ENCODE peak calls at places on chromosomes 1 and 21, in five cellular contexts. E is fibroblast of lung, J is SJSA1, V is HCT116, K is psoas muscle. C is an unnamed sample.

GRCh38 chr1:36964830-36965229 is 69.5 kb downstream of the GRIK3 start:
- DNase-seq in V (no peak), J (no peak), K (no peak), E (no peak), C (no peak)

GRCh38 chr1:201262963-201263608 is 20.2 kb upstream of the PKP1 start:
- DNase-seq in J (peak; percentile 36), K (no peak), V (no peak), E (no peak), C (no peak)

GRCh38 chr21:45996311-45997204 is 15.0 kb downstream of the COL6A1 start:
- DNase-seq in V (no peak), J (no peak), E (no peak), K (no peak), C (peak; percentile 1)

GRCh38 chr1:54835970-54836369 is 34.8 kb upstream of the TTC22 start:
- DNase-seq in K (no peak), V (no peak), E (no peak), J (no peak), C (no peak)

GRCh38 chr1:206672844-206673758 is 11.6 kb upstream of the MAPKAPK2 start:
- DNase-seq in J (no peak), E (peak; percentile 77), K (no peak), V (no peak), C (no peak)

GRCh38 chr1:35783055-35783583 is 13.3 kb upstream of the CLSPN start:
- DNase-seq in J (no peak), E (no peak), V (no peak), K (no peak), C (no peak)

GRCh38 chr1:40385437-40386310 is 12.1 kb downstream of the SMAP2 start:
- DNase-seq in K (no peak), V (no peak), E (no peak), J (no peak), C (peak; percentile 91)

GRCh38 chr1:24459551-24460266 is 42.9 kb upstream of the RCAN3 start:
- DNase-seq in K (no peak), E (no peak), V (no peak), J (no peak), C (no peak)

GRCh38 chr1:205301220-205301821 is 20.2 kb downstream of the NUAK2 start:
- DNase-seq in V (no peak), E (peak; percentile 66), K (no peak), J (peak; percentile 98), C (peak; percentile 86)

GRCh38 chr1:3657578-3658230 is 5.4 kb downstream of the TP73 start:
- DNase-seq in V (no peak), E (no peak), K (no peak), J (no peak), C (no peak)

GRCh38 chr1:84689514-84690396 is 506 bp downstream of the SSX2IP start:
- DNase-seq in J (peak; percentile 51), V (no peak), K (peak; percentile 46), E (peak; percentile 49), C (peak; percentile 73)

GRCh38 chr1:225817611-225818061 is 7.7 kb downstream of the EPHX1 start:
- DNase-seq in K (peak; percentile 80), V (peak; percentile 63), E (peak; percentile 95), J (peak; percentile 95), C (no peak)

GRCh38 chr1:6962956-6963915 is 178.0 kb downstream of the CAMTA1 start:
- DNase-seq in V (peak; percentile 88), J (no peak), E (peak; percentile 32), K (peak; percentile 59), C (no peak)

GRCh38 chr1:206050655-206051235 is 2.2 kb upstream of the RHEX start:
- DNase-seq in K (no peak), V (no peak), E (no peak), J (no peak), C (no peak)

GRCh38 chr1:89260575-89261275 is 11.9 kb downstream of the GBP5 start:
- DNase-seq in K (no peak), E (no peak), J (no peak), V (no peak), C (no peak)

GRCh38 chr1:95013948-95014574 is 58.7 kb downstream of the ALG14 start:
- DNase-seq in J (no peak), K (no peak), E (peak; percentile 69), V (no peak), C (no peak)

GRCh38 chr1:162904579-162904978 is 43.6 kb upstream of the CCDC190 start:
- DNase-seq in V (no peak), E (no peak), J (no peak), K (no peak), C (no peak)

GRCh38 chr1:17861685-17862084 is 106.6 kb downstream of the ACTL8 start:
- DNase-seq in V (no peak), J (no peak), K (no peak), E (no peak), C (peak; percentile 17)

GRCh38 chr1:94654505-94654904 is 112.9 kb upstream of the F3 start:
- DNase-seq in V (no peak), J (no peak), E (no peak), K (no peak), C (no peak)

GRCh38 chr1:233635765-233636502 is 22.0 kb downstream of the KCNK1 start:
- DNase-seq in K (no peak), E (peak; percentile 60), V (peak; percentile 40), J (no peak), C (peak; percentile 7)

GRCh38 chr1:184362876-184363275 is 24.0 kb upstream of the C1orf21 start:
- DNase-seq in E (peak; percentile 88), J (no peak), K (no peak), V (no peak), C (no peak)

GRCh38 chr1:204513117-204513716 is 3.0 kb upstream of the MDM4 start:
- DNase-seq in V (no peak), E (no peak), J (no peak), K (no peak), C (no peak)

GRCh38 chr1:39115271-39116110 is 89.0 kb upstream of the MACF1 start:
- DNase-seq in J (no peak), V (no peak), K (no peak), E (peak; percentile 36), C (no peak)

GRCh38 chr1:39917825-39918224 is 16.1 kb upstream of the MYCL start:
- DNase-seq in K (no peak), J (no peak), E (no peak), V (no peak), C (no peak)

GRCh38 chr1:59502009-59502691 is 205.3 kb downstream of the FGGY start:
- DNase-seq in K (no peak), J (no peak), E (no peak), V (no peak), C (no peak)

GRCh38 chr1:108082006-108082405 is 117.0 kb upstream of the VAV3 start:
- DNase-seq in J (no peak), K (peak; percentile 14), V (no peak), E (no peak), C (no peak)

GRCh38 chr21:45865106-45865835 is 116.3 kb upstream of the COL6A1 start:
- DNase-seq in V (no peak), J (peak; percentile 86), E (peak; percentile 73), K (no peak), C (peak; percentile 36)

GRCh38 chr1:116990612-116991151 is 10.9 kb upstream of the CD101 start:
- DNase-seq in E (peak; percentile 76), V (no peak), J (peak; percentile 77), K (peak; percentile 89), C (peak; percentile 92)

GRCh38 chr21:13937236-13937635 is 273.5 kb downstream of the LIPI start:
- DNase-seq in K (no peak), J (peak; percentile 34), V (no peak), E (no peak), C (no peak)

GRCh38 chr1:242206994-242207393 is 208.1 kb upstream of the MAP1LC3C start:
- DNase-seq in V (no peak), J (no peak), K (no peak), E (no peak), C (no peak)

GRCh38 chr1:56686171-56686570 is 41.1 kb downstream of the PRKAA2 start:
- DNase-seq in V (no peak), J (no peak), K (no peak), E (peak; percentile 58), C (no peak)

GRCh38 chr1:162305969-162306368 is 70.7 kb downstream of the SPATA46 start:
- DNase-seq in E (no peak), V (no peak), K (no peak), J (no peak), C (no peak)

GRCh38 chr21:35360870-35361570 is 311.9 kb upstream of the RUNX1 start:
- DNase-seq in E (no peak), K (no peak), V (no peak), J (no peak), C (no peak)

GRCh38 chr1:229523052-229523451 is 14.9 kb upstream of the NUP133 start:
- DNase-seq in E (no peak), K (no peak), J (no peak), V (no peak), C (no peak)

GRCh38 chr21:25370311-25370744 is 237.0 kb downstream of the MRPL39 start:
- DNase-seq in V (no peak), J (peak; percentile 95), E (peak; percentile 94), K (no peak), C (peak; percentile 30)

GRCh38 chr1:10168912-10169514 is 41.4 kb upstream of the KIF1B start:
- DNase-seq in J (no peak), V (no peak), E (no peak), K (no peak), C (no peak)

GRCh38 chr1:183913556-183913955 is 108.6 kb downstream of the RGL1 start:
- DNase-seq in K (no peak), J (no peak), E (no peak), V (no peak), C (no peak)

GRCh38 chr21:23014021-23014420 is 2015.8 kb downstream of the NCAM2 start:
- DNase-seq in V (no peak), J (no peak), E (no peak), K (no peak), C (no peak)
- H3K9me3 ChIP-seq in V (peaks cover 45% of the 10 kb centered on the region), J (no peaks in the 10 kb centered on the region), E (no peaks in the 10 kb centered on the region), K (no peaks in the 10 kb centered on the region), C (no peaks in the 10 kb centered on the region)

DNA sequence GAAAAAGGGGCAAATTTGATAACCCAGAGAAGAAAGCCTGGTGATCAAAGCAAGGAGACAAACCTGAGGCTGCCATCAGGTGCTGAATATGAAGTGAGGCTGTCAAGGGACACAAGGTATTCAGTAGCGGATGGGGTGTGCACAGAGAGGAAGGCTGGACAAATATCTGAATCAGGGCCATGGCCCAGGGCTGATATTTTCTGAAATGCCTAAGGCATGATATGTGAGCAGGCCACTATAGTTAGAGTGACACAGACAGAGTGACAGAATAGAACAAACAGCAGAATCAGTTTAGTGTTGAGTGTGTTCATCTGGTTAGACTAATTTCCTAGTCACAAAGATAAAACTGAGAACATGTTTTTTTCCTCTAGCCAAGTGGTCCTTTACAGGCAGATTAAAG is 3.8 kb downstream of the OVAAL start:
- DNase-seq in K (no peak), J (no peak), V (no peak), E (no peak), C (no peak)
- H3K4me1 ChIP-seq in K (peaks cover 4% of the 10 kb centered on the region), J (peaks cover 38% of the 10 kb centered on the region), V (peaks cover 22% of the 10 kb centered on the region), E (peaks cover 7% of the 10 kb centered on the region), C (no peaks in the 10 kb centered on the region)

GRCh38 chr1:203083463-203083921 is 2.3 kb downstream of the MYOG start:
- DNase-seq in K (no peak), E (no peak), J (peak; percentile 31), V (no peak), C (no peak)
- H3K27ac ChIP-seq in K (peak overlapping the region; percentile 81), E (no peak overlapping the region), J (no peak overlapping the region), V (no peak overlapping the region), C (no peak overlapping the region)

GRCh38 chr1:247054992-247055415 is 23.6 kb downstream of the ZNF670 start:
- DNase-seq in J (no peak), E (peak; percentile 21), V (no peak), K (no peak), C (peak; percentile 7)
- H3K9me3 ChIP-seq in J (peaks cover 19% of the 10 kb centered on the region), E (no peaks in the 10 kb centered on the region), V (peaks cover 43% of the 10 kb centered on the region), K (peaks cover 33% of the 10 kb centered on the region), C (peaks cover 23% of the 10 kb centered on the region)